ENCODE peak calls at places on chromosomes 5 and 9, in four cellular contexts. B is EL, I is adrenal gland, T is lung. F is an unnamed sample.
A peak's percentile ranks its signal among the peaks of the same experiment; 100 is the strongest.

GRCh38 chr5:137796279-137796678 is 42.1 kb upstream of the HNRNPA0 start:
- DNase-seq in B (no peak), I (no peak), T (no peak), F (no peak)

GRCh38 chr9:78383130-78383529 is 86.2 kb downstream of the PSAT1 start:
- DNase-seq in B (peak; percentile 83), I (no peak), T (no peak), F (no peak)

GRCh38 chr5:129902806-129903205 is 1.5 kb upstream of the CHSY3 start:
- DNase-seq in B (no peak), I (no peak), T (no peak), F (no peak)

GRCh38 chr9:135530146-135530545 is 8.9 kb downstream of the LCN1 start:
- DNase-seq in B (no peak), I (no peak), T (no peak), F (no peak)

GRCh38 chr5:12354686-12355085 is 450.4 kb upstream of the CTNND2 start:
- DNase-seq in B (no peak), I (no peak), T (no peak), F (no peak)

GRCh38 chr9:137759649-137760321 is 117.8 kb upstream of the CACNA1B start:
- DNase-seq in B (no peak), I (no peak), T (no peak), F (no peak)

GRCh38 chr9:110256392-110257096 is at the start of gene TXN:
- DNase-seq in B (peak; percentile 91), I (peak; percentile 89), T (peak; percentile 91), F (peak; percentile 90)

GRCh38 chr9:130036099-130036498 is 6.9 kb downstream of the FNBP1 start:
- DNase-seq in B (peak; percentile 19), I (no peak), T (no peak), F (no peak)

GRCh38 chr9:137053944-137054931 is at the start of gene ENTPD2:
- DNase-seq in B (no peak), I (no peak), T (no peak), F (no peak)

GRCh38 chr5:67182406-67182805 is 14.2 kb downstream of the CD180 start:
- DNase-seq in B (peak; percentile 68), I (peak; percentile 44), T (peak; percentile 50), F (peak; percentile 37)

GRCh38 chr5:36696059-36696673 is 89.8 kb downstream of the SLC1A3 start:
- DNase-seq in B (peak; percentile 57), I (peak; percentile 70), T (peak; percentile 47), F (peak; percentile 33)

GRCh38 chr5:147763791-147764525 is 18.6 kb downstream of the JAKMIP2 start:
- DNase-seq in B (peak; percentile 46), I (no peak), T (no peak), F (no peak)

GRCh38 chr5:71663570-71663969 is 55.5 kb upstream of the CARTPT start:
- DNase-seq in B (peak; percentile 10), I (no peak), T (no peak), F (no peak)

GRCh38 chr9:93081931-93082330 is 14.1 kb upstream of the CARD19 start:
- DNase-seq in B (peak; percentile 44), I (peak; percentile 45), T (no peak), F (no peak)

GRCh38 chr9:137168907-137169763 is 716 bp downstream of the LRRC26 start:
- DNase-seq in B (peak; percentile 48), I (no peak), T (no peak), F (no peak)

GRCh38 chr9:107750741-107751521 is 261.4 kb upstream of the KLF4 start:
- DNase-seq in B (peak; percentile 99), I (peak; percentile 94), T (peak; percentile 75), F (peak; percentile 88)

GRCh38 chr5:177389368-177390169 is 5.3 kb downstream of the SLC34A1 start:
- DNase-seq in B (peak; percentile 97), I (no peak), T (no peak), F (no peak)

GRCh38 chr5:4868140-4868735 is 271.9 kb upstream of the ADAMTS16 start:
- DNase-seq in B (peak; percentile 49), I (peak; percentile 78), T (peak; percentile 59), F (peak; percentile 56)

GRCh38 chr5:148042920-148043319 is 20.9 kb upstream of the SPINK5 start:
- DNase-seq in B (no peak), I (no peak), T (no peak), F (no peak)

GRCh38 chr9:112841261-112841660 is 49.4 kb downstream of the SLC46A2 start:
- DNase-seq in B (no peak), I (no peak), T (no peak), F (no peak)

GRCh38 chr5:122311888-122312669 is at the start of gene SNCAIP:
- DNase-seq in B (peak; percentile 59), I (peak; percentile 33), T (peak; percentile 32), F (peak; percentile 71)

GRCh38 chr5:99019812-99020697 is 91.2 kb upstream of the CHD1 start:
- DNase-seq in B (peak; percentile 90), I (no peak), T (no peak), F (no peak)

F was measured in ovary.